ENCODE peak calls at places on chromosomes 5 and 9, in seven cellular contexts. One of them, this sample, is unnamed.

GRCh38 chr9:16690628-16691027 is 179.8 kb downstream of the BNC2 start:
- DNase-seq in T-helper 2 cell: no peak
- DNase-seq in T-helper 17 cell: no peak
- DNase-seq in M059J: no peak
- DNase-seq in tibial nerve: no peak
- DNase-seq in uterus: no peak
- DNase-seq in EL: no peak
- DNase-seq in this sample: no peak

GRCh38 chr5:132422720-132423442 is 53.4 kb downstream of the SLC22A5 start:
- DNase-seq in EL: peak; percentile 40
- DNase-seq in M059J: peak; percentile 58
- DNase-seq in uterus: no peak
- DNase-seq in T-helper 2 cell: no peak
- DNase-seq in T-helper 17 cell: no peak
- DNase-seq in tibial nerve: no peak
- DNase-seq in this sample: no peak

GRCh38 chr5:179312557-179313235 is 32.6 kb downstream of the ADAMTS2 start:
- DNase-seq in M059J: no peak
- DNase-seq in T-helper 2 cell: no peak
- DNase-seq in tibial nerve: no peak
- DNase-seq in uterus: no peak
- DNase-seq in T-helper 17 cell: no peak
- DNase-seq in EL: no peak
- DNase-seq in this sample: no peak

GRCh38 chr9:95316274-95316673 is 1.2 kb downstream of the FANCC start:
- DNase-seq in T-helper 17 cell: no peak
- DNase-seq in EL: no peak
- DNase-seq in uterus: no peak
- DNase-seq in M059J: peak; percentile 7
- DNase-seq in tibial nerve: no peak
- DNase-seq in T-helper 2 cell: no peak
- DNase-seq in this sample: no peak

GRCh38 chr9:111271481-111272080 is 58.4 kb downstream of the OR2K2 start:
- DNase-seq in uterus: no peak
- DNase-seq in T-helper 2 cell: no peak
- DNase-seq in T-helper 17 cell: no peak
- DNase-seq in tibial nerve: no peak
- DNase-seq in M059J: no peak
- DNase-seq in EL: peak; percentile 43
- DNase-seq in this sample: no peak

GRCh38 chr5:59746261-59746765 is 147.2 kb downstream of the PDE4D start:
- DNase-seq in T-helper 17 cell: no peak
- DNase-seq in T-helper 2 cell: no peak
- DNase-seq in EL: peak; percentile 67
- DNase-seq in M059J: peak; percentile 89
- DNase-seq in tibial nerve: no peak
- DNase-seq in uterus: no peak
- DNase-seq in this sample: no peak

GRCh38 chr9:68714416-68715180 is 9.6 kb downstream of the PIP5K1B start:
- DNase-seq in T-helper 17 cell: no peak
- DNase-seq in uterus: no peak
- DNase-seq in tibial nerve: no peak
- DNase-seq in M059J: no peak
- DNase-seq in EL: no peak
- DNase-seq in T-helper 2 cell: no peak
- DNase-seq in this sample: no peak

GRCh38 chr5:10761842-10762165 is 770 bp upstream of the DAP start:
- DNase-seq in T-helper 17 cell: no peak
- DNase-seq in T-helper 2 cell: no peak
- DNase-seq in EL: no peak
- DNase-seq in M059J: no peak
- DNase-seq in tibial nerve: peak; percentile 14
- DNase-seq in uterus: peak; percentile 31
- DNase-seq in this sample: no peak

GRCh38 chr9:80679920-80680319 is 1009.4 kb downstream of the TLE1 start:
- DNase-seq in EL: no peak
- DNase-seq in tibial nerve: no peak
- DNase-seq in T-helper 2 cell: no peak
- DNase-seq in uterus: no peak
- DNase-seq in M059J: no peak
- DNase-seq in T-helper 17 cell: no peak
- DNase-seq in this sample: no peak

GRCh38 chr9:5041390-5042115 is 56.5 kb downstream of the JAK2 start:
- DNase-seq in T-helper 17 cell: no peak
- DNase-seq in uterus: no peak
- DNase-seq in T-helper 2 cell: no peak
- DNase-seq in M059J: no peak
- DNase-seq in EL: no peak
- DNase-seq in tibial nerve: no peak
- DNase-seq in this sample: no peak

GRCh38 chr5:56272765-56273164 is 39.6 kb upstream of the ANKRD55 start:
- DNase-seq in T-helper 2 cell: no peak
- DNase-seq in tibial nerve: no peak
- DNase-seq in M059J: no peak
- DNase-seq in EL: no peak
- DNase-seq in T-helper 17 cell: no peak
- DNase-seq in uterus: no peak
- DNase-seq in this sample: no peak

GRCh38 chr9:89592201-89592815 is 12.5 kb upstream of the GADD45G start:
- DNase-seq in T-helper 2 cell: no peak
- DNase-seq in tibial nerve: no peak
- DNase-seq in uterus: no peak
- DNase-seq in T-helper 17 cell: no peak
- DNase-seq in EL: no peak
- DNase-seq in M059J: no peak
- DNase-seq in this sample: no peak

GRCh38 chr5:158824167-158824882 is 275.4 kb downstream of the EBF1 start:
- DNase-seq in T-helper 17 cell: no peak
- DNase-seq in EL: no peak
- DNase-seq in T-helper 2 cell: no peak
- DNase-seq in tibial nerve: no peak
- DNase-seq in M059J: no peak
- DNase-seq in uterus: no peak
- DNase-seq in this sample: no peak

GRCh38 chr5:110401881-110402280 is 324.6 kb downstream of the TMEM232 start:
- DNase-seq in T-helper 2 cell: no peak
- DNase-seq in T-helper 17 cell: no peak
- DNase-seq in EL: peak; percentile 10
- DNase-seq in uterus: no peak
- DNase-seq in tibial nerve: no peak
- DNase-seq in M059J: no peak
- DNase-seq in this sample: no peak

GRCh38 chr9:88429595-88430430 is 41.6 kb downstream of the SPIN1 start:
- DNase-seq in tibial nerve: no peak
- DNase-seq in EL: peak; percentile 45
- DNase-seq in T-helper 2 cell: no peak
- DNase-seq in M059J: peak; percentile 27
- DNase-seq in uterus: no peak
- DNase-seq in T-helper 17 cell: no peak
- DNase-seq in this sample: no peak

GRCh38 chr5:126335871-126336270 is 87.3 kb upstream of the GRAMD2B start:
- DNase-seq in M059J: no peak
- DNase-seq in uterus: no peak
- DNase-seq in T-helper 2 cell: no peak
- DNase-seq in T-helper 17 cell: no peak
- DNase-seq in EL: no peak
- DNase-seq in tibial nerve: no peak
- DNase-seq in this sample: no peak

GRCh38 chr5:65126192-65126591 is 355.5 kb downstream of the ADAMTS6 start:
- DNase-seq in M059J: peak; percentile 72
- DNase-seq in tibial nerve: no peak
- DNase-seq in uterus: no peak
- DNase-seq in T-helper 2 cell: no peak
- DNase-seq in T-helper 17 cell: no peak
- DNase-seq in EL: no peak
- DNase-seq in this sample: no peak

GRCh38 chr9:1049641-1050040 is 516 bp upstream of the DMRT2 start:
- DNase-seq in EL: no peak
- DNase-seq in uterus: no peak
- DNase-seq in T-helper 2 cell: no peak
- DNase-seq in tibial nerve: no peak
- DNase-seq in T-helper 17 cell: no peak
- DNase-seq in M059J: no peak
- DNase-seq in this sample: no peak

GRCh38 chr5:90575712-90576111 is 17.1 kb downstream of the ADGRV1 start:
- DNase-seq in T-helper 17 cell: no peak
- DNase-seq in EL: no peak
- DNase-seq in tibial nerve: no peak
- DNase-seq in T-helper 2 cell: no peak
- DNase-seq in uterus: no peak
- DNase-seq in M059J: no peak
- DNase-seq in this sample: no peak

GRCh38 chr5:136004436-136004835 is 24.4 kb upstream of the TGFBI start:
- DNase-seq in uterus: no peak
- DNase-seq in EL: peak; percentile 74
- DNase-seq in M059J: peak; percentile 74
- DNase-seq in T-helper 17 cell: no peak
- DNase-seq in tibial nerve: no peak
- DNase-seq in T-helper 2 cell: no peak
- DNase-seq in this sample: no peak

GRCh38 chr5:95892784-95893354 is 68.8 kb downstream of the ELL2 start:
- DNase-seq in EL: peak; percentile 53
- DNase-seq in M059J: no peak
- DNase-seq in T-helper 17 cell: no peak
- DNase-seq in tibial nerve: no peak
- DNase-seq in T-helper 2 cell: no peak
- DNase-seq in uterus: no peak
- DNase-seq in this sample: no peak